ENCODE peak calls at places on chromosomes 16 and 17, in eight cellular contexts. One of them, this sample, is unnamed.

GRCh38 chr17:49497147-49498036 is 2.3 kb downstream of the NGFR start:
- DNase-seq in foreskin keratinocyte: no peak
- DNase-seq in neural progenitor cell: peak
- DNase-seq in CD4-positive, alpha-beta T cell: no peak
- DNase-seq in IMR-90: peak
- DNase-seq in Panc1: no peak
- DNase-seq in HL-60: no peak
- DNase-seq in prostate gland: peak
- DNase-seq in this sample: peak

GRCh38 chr17:45394001-45394912 is 38.4 kb downstream of the ARHGAP27 start:
- DNase-seq in prostate gland: no peak
- DNase-seq in HL-60: no peak
- DNase-seq in CD4-positive, alpha-beta T cell: no peak
- DNase-seq in foreskin keratinocyte: no peak
- DNase-seq in IMR-90: no peak
- DNase-seq in neural progenitor cell: no peak
- DNase-seq in Panc1: no peak
- DNase-seq in this sample: no peak

GRCh38 chr17:4407216-4407615 is 26.5 kb upstream of the SPNS3 start:
- DNase-seq in Panc1: no peak
- DNase-seq in HL-60: no peak
- DNase-seq in neural progenitor cell: no peak
- DNase-seq in prostate gland: no peak
- DNase-seq in IMR-90: no peak
- DNase-seq in foreskin keratinocyte: peak
- DNase-seq in CD4-positive, alpha-beta T cell: no peak
- DNase-seq in this sample: no peak

GRCh38 chr17:72136692-72137550 is 16.1 kb downstream of the SOX9 start:
- DNase-seq in foreskin keratinocyte: peak
- DNase-seq in HL-60: no peak
- DNase-seq in IMR-90: peak
- DNase-seq in Panc1: no peak
- DNase-seq in prostate gland: no peak
- DNase-seq in CD4-positive, alpha-beta T cell: no peak
- DNase-seq in neural progenitor cell: no peak
- DNase-seq in this sample: no peak

GRCh38 chr16:57544129-57544653 is 1.7 kb downstream of the ADGRG5 start:
- DNase-seq in neural progenitor cell: no peak
- DNase-seq in Panc1: no peak
- DNase-seq in CD4-positive, alpha-beta T cell: no peak
- DNase-seq in prostate gland: no peak
- DNase-seq in IMR-90: no peak
- DNase-seq in foreskin keratinocyte: no peak
- DNase-seq in HL-60: peak
- DNase-seq in this sample: no peak

GRCh38 chr17:41864498-41864836 is 756 bp downstream of the KLHL11 start:
- DNase-seq in Panc1: no peak
- DNase-seq in IMR-90: no peak
- DNase-seq in neural progenitor cell: peak
- DNase-seq in CD4-positive, alpha-beta T cell: no peak
- DNase-seq in prostate gland: no peak
- DNase-seq in HL-60: no peak
- DNase-seq in foreskin keratinocyte: no peak
- DNase-seq in this sample: no peak

GRCh38 chr16:89476811-89477261 is 13.5 kb downstream of the ANKRD11 start:
- DNase-seq in Panc1: no peak
- DNase-seq in HL-60: no peak
- DNase-seq in IMR-90: no peak
- DNase-seq in foreskin keratinocyte: peak
- DNase-seq in prostate gland: no peak
- DNase-seq in neural progenitor cell: no peak
- DNase-seq in CD4-positive, alpha-beta T cell: no peak
- DNase-seq in this sample: no peak

GRCh38 chr16:23683487-23683886 is 4.8 kb downstream of the PLK1 start:
- DNase-seq in neural progenitor cell: no peak
- DNase-seq in Panc1: no peak
- DNase-seq in IMR-90: no peak
- DNase-seq in foreskin keratinocyte: no peak
- DNase-seq in HL-60: no peak
- DNase-seq in CD4-positive, alpha-beta T cell: no peak
- DNase-seq in prostate gland: no peak
- DNase-seq in this sample: no peak

GRCh38 chr17:68302666-68303065 is 11.4 kb downstream of the ARSG start:
- DNase-seq in prostate gland: no peak
- DNase-seq in foreskin keratinocyte: no peak
- DNase-seq in IMR-90: no peak
- DNase-seq in neural progenitor cell: no peak
- DNase-seq in Panc1: no peak
- DNase-seq in HL-60: no peak
- DNase-seq in CD4-positive, alpha-beta T cell: no peak
- DNase-seq in this sample: no peak

GRCh38 chr17:81184596-81184995 is 18.6 kb upstream of the AATK start:
- DNase-seq in Panc1: no peak
- DNase-seq in IMR-90: no peak
- DNase-seq in HL-60: no peak
- DNase-seq in CD4-positive, alpha-beta T cell: no peak
- DNase-seq in foreskin keratinocyte: no peak
- DNase-seq in neural progenitor cell: peak
- DNase-seq in prostate gland: no peak
- DNase-seq in this sample: no peak

GRCh38 chr16:72963921-72964320 is 84.0 kb downstream of the ZFHX3 start:
- DNase-seq in foreskin keratinocyte: no peak
- DNase-seq in neural progenitor cell: peak
- DNase-seq in Panc1: no peak
- DNase-seq in HL-60: no peak
- DNase-seq in prostate gland: no peak
- DNase-seq in IMR-90: peak
- DNase-seq in CD4-positive, alpha-beta T cell: no peak
- DNase-seq in this sample: no peak

GRCh38 chr16:77794586-77794985 is 6.2 kb downstream of the VAT1L start:
- DNase-seq in foreskin keratinocyte: peak
- DNase-seq in prostate gland: no peak
- DNase-seq in Panc1: no peak
- DNase-seq in IMR-90: peak
- DNase-seq in HL-60: no peak
- DNase-seq in neural progenitor cell: no peak
- DNase-seq in CD4-positive, alpha-beta T cell: no peak
- DNase-seq in this sample: no peak

GRCh38 chr17:77842148-77842905 is 116.2 kb upstream of the TNRC6C start:
- DNase-seq in Panc1: no peak
- DNase-seq in CD4-positive, alpha-beta T cell: no peak
- DNase-seq in foreskin keratinocyte: no peak
- DNase-seq in prostate gland: no peak
- DNase-seq in IMR-90: peak
- DNase-seq in HL-60: no peak
- DNase-seq in neural progenitor cell: no peak
- DNase-seq in this sample: no peak

GRCh38 chr17:57174591-57174990 is 81.7 kb upstream of the MSI2 start:
- DNase-seq in HL-60: no peak
- DNase-seq in IMR-90: no peak
- DNase-seq in CD4-positive, alpha-beta T cell: no peak
- DNase-seq in foreskin keratinocyte: no peak
- DNase-seq in Panc1: no peak
- DNase-seq in prostate gland: no peak
- DNase-seq in neural progenitor cell: no peak
- DNase-seq in this sample: no peak

GRCh38 chr16:54027126-54027922 is 259.3 kb downstream of the IRX3 start:
- DNase-seq in CD4-positive, alpha-beta T cell: no peak
- DNase-seq in HL-60: no peak
- DNase-seq in Panc1: no peak
- DNase-seq in foreskin keratinocyte: peak
- DNase-seq in IMR-90: peak
- DNase-seq in neural progenitor cell: no peak
- DNase-seq in prostate gland: no peak
- DNase-seq in this sample: no peak

GRCh38 chr16:30657866-30658730 is at the start of gene FBRS:
- DNase-seq in neural progenitor cell: peak
- DNase-seq in Panc1: peak
- DNase-seq in IMR-90: peak
- DNase-seq in HL-60: peak
- DNase-seq in prostate gland: peak
- DNase-seq in foreskin keratinocyte: peak
- DNase-seq in CD4-positive, alpha-beta T cell: peak
- DNase-seq in this sample: peak

GRCh38 chr17:44775136-44775837 is 16.5 kb downstream of the ADAM11 start:
- DNase-seq in neural progenitor cell: peak
- DNase-seq in IMR-90: peak
- DNase-seq in CD4-positive, alpha-beta T cell: peak
- DNase-seq in foreskin keratinocyte: peak
- DNase-seq in prostate gland: peak
- DNase-seq in HL-60: peak
- DNase-seq in Panc1: no peak
- DNase-seq in this sample: peak

GRCh38 chr17:66451188-66452149 is 149.1 kb downstream of the PRKCA start:
- DNase-seq in Panc1: no peak
- DNase-seq in foreskin keratinocyte: no peak
- DNase-seq in prostate gland: no peak
- DNase-seq in CD4-positive, alpha-beta T cell: no peak
- DNase-seq in neural progenitor cell: peak
- DNase-seq in HL-60: no peak
- DNase-seq in IMR-90: no peak
- DNase-seq in this sample: no peak
- H3K27ac ChIP-seq in Panc1: peak
- H3K27ac ChIP-seq in foreskin keratinocyte: no peak
- H3K27ac ChIP-seq in prostate gland: no peak
- H3K27ac ChIP-seq in CD4-positive, alpha-beta T cell: no peak
- H3K27ac ChIP-seq in neural progenitor cell: no peak
- H3K27ac ChIP-seq in HL-60: no peak
- H3K27ac ChIP-seq in IMR-90: no peak
- H3K27ac ChIP-seq in this sample: no peak

DNA sequence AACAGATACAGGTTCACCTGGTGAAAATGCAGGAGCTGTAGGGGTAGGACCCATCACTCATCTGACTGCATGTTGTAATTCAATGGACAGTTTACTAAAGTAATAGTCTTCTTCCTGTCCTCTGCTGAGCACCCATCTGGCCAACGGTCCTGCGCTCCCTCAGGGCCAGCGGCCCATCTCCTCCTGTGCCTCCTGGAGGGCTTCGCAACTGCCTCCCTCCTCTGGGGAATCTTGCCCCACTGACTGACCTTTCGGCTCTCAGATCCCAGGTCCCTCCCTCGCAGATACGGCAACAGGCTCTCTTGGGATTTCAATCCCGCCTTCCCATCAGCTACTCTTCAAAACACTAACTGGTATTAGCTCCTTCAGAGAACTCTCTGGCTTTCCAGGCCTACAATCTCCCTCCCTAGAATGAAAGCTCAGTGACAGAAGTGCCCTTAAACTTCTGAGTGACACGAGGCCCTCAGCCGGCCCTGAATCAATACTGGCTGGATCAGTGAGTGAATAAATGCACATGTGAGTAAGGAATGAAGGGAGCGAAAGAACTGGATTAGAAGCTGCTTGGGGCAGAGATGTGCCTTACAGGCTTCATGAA is 1.3 kb downstream of the PEMT start:
- DNase-seq in foreskin keratinocyte: no peak
- DNase-seq in IMR-90: no peak
- DNase-seq in prostate gland: no peak
- DNase-seq in HL-60: no peak
- DNase-seq in neural progenitor cell: no peak
- DNase-seq in Panc1: no peak
- DNase-seq in CD4-positive, alpha-beta T cell: no peak
- DNase-seq in this sample: no peak
- H3K27ac ChIP-seq in foreskin keratinocyte: no peak
- H3K27ac ChIP-seq in IMR-90: no peak
- H3K27ac ChIP-seq in prostate gland: peak
- H3K27ac ChIP-seq in HL-60: peak
- H3K27ac ChIP-seq in neural progenitor cell: no peak
- H3K27ac ChIP-seq in Panc1: peak
- H3K27ac ChIP-seq in CD4-positive, alpha-beta T cell: no peak
- H3K27ac ChIP-seq in this sample: peak

GRCh38 chr16:15741207-15741871 is 91.3 kb downstream of the NDE1 start:
- DNase-seq in foreskin keratinocyte: no peak
- DNase-seq in CD4-positive, alpha-beta T cell: no peak
- DNase-seq in HL-60: no peak
- DNase-seq in neural progenitor cell: no peak
- DNase-seq in prostate gland: no peak
- DNase-seq in IMR-90: no peak
- DNase-seq in Panc1: no peak
- DNase-seq in this sample: no peak
- H3K27ac ChIP-seq in foreskin keratinocyte: no peak
- H3K27ac ChIP-seq in CD4-positive, alpha-beta T cell: no peak
- H3K27ac ChIP-seq in HL-60: no peak
- H3K27ac ChIP-seq in neural progenitor cell: no peak
- H3K27ac ChIP-seq in prostate gland: no peak
- H3K27ac ChIP-seq in IMR-90: no peak
- H3K27ac ChIP-seq in Panc1: no peak
- H3K27ac ChIP-seq in this sample: no peak

GRCh38 chr17:66492080-66492479 is 189.7 kb downstream of the PRKCA start:
- DNase-seq in CD4-positive, alpha-beta T cell: no peak
- DNase-seq in prostate gland: no peak
- DNase-seq in IMR-90: no peak
- DNase-seq in Panc1: no peak
- DNase-seq in HL-60: no peak
- DNase-seq in neural progenitor cell: no peak
- DNase-seq in foreskin keratinocyte: no peak
- DNase-seq in this sample: no peak
- H3K27ac ChIP-seq in CD4-positive, alpha-beta T cell: no peak
- H3K27ac ChIP-seq in prostate gland: no peak
- H3K27ac ChIP-seq in IMR-90: no peak
- H3K27ac ChIP-seq in Panc1: no peak
- H3K27ac ChIP-seq in HL-60: no peak
- H3K27ac ChIP-seq in neural progenitor cell: no peak
- H3K27ac ChIP-seq in foreskin keratinocyte: no peak
- H3K27ac ChIP-seq in this sample: no peak

This sample was measured in substantia nigra.